ENCODE peak calls at places on chromosomes 16 and 17, in eight cellular contexts. E, O, X, P, G, R, B and I are unnamed samples.

GRCh38 chr16:68079616-68080344 is 5.4 kb upstream of the NFATC3 start:
- DNase-seq in E (peak; percentile 51), O (peak; percentile 69), X (peak; percentile 92), P (no peak), G (peak; percentile 68), R (no peak), B (no peak), I (peak; percentile 34)

GRCh38 chr17:30788918-30789317 is 35.6 kb downstream of the CRLF3 start:
- DNase-seq in E (no peak), O (no peak), X (no peak), P (no peak), G (no peak), R (no peak), B (no peak), I (no peak)

GRCh38 chr16:19294156-19294649 is 8.7 kb downstream of the CLEC19A start:
- DNase-seq in E (no peak), O (peak; percentile 81), X (no peak), P (no peak), G (peak; percentile 13), R (no peak), B (peak; percentile 37), I (no peak)

GRCh38 chr17:61454932-61455753 is 2.9 kb downstream of the TBX4 start:
- DNase-seq in E (no peak), O (no peak), X (no peak), P (no peak), G (no peak), R (no peak), B (no peak), I (no peak)

GRCh38 chr17:8839410-8839935 is 28.0 kb downstream of the PIK3R6 start:
- DNase-seq in E (no peak), O (no peak), X (no peak), P (no peak), G (no peak), R (no peak), B (no peak), I (no peak)

GRCh38 chr16:53112015-53112414 is 57.2 kb downstream of the CHD9 start:
- DNase-seq in E (no peak), O (no peak), X (no peak), P (no peak), G (no peak), R (no peak), B (no peak), I (no peak)

GRCh38 chr16:17657037-17657436 is 186.3 kb upstream of the XYLT1 start:
- DNase-seq in E (no peak), O (no peak), X (no peak), P (no peak), G (no peak), R (no peak), B (no peak), I (no peak)

GRCh38 chr17:64418506-64419339 is 28.1 kb upstream of the PECAM1 start:
- DNase-seq in E (no peak), O (no peak), X (no peak), P (peak; percentile 44), G (peak; percentile 88), R (peak; percentile 71), B (peak; percentile 60), I (peak; percentile 63)

GRCh38 chr17:50511058-50511457 is 2.8 kb downstream of the MYCBPAP start:
- DNase-seq in E (no peak), O (no peak), X (no peak), P (no peak), G (peak; percentile 46), R (no peak), B (no peak), I (peak; percentile 49)

GRCh38 chr17:2023692-2024571 is 1.2 kb downstream of the RTN4RL1 start:
- DNase-seq in E (no peak), O (peak; percentile 72), X (no peak), P (no peak), G (peak; percentile 51), R (no peak), B (no peak), I (peak; percentile 62)

GRCh38 chr16:53737563-53737962 is 33.6 kb downstream of the FTO start:
- DNase-seq in E (no peak), O (no peak), X (no peak), P (no peak), G (no peak), R (no peak), B (no peak), I (no peak)

GRCh38 chr16:88560722-88561484 is 9.3 kb upstream of the ZC3H18 start:
- DNase-seq in E (no peak), O (no peak), X (no peak), P (no peak), G (peak; percentile 20), R (no peak), B (no peak), I (peak; percentile 57)

GRCh38 chr17:34637041-34637547 is 57.7 kb downstream of the TMEM132E start:
- DNase-seq in E (no peak), O (no peak), X (no peak), P (no peak), G (no peak), R (no peak), B (no peak), I (no peak)

GRCh38 chr16:4511441-4512082 is 27.0 kb downstream of the CDIP1 start:
- DNase-seq in E (no peak), O (no peak), X (peak; percentile 55), P (no peak), G (peak; percentile 31), R (peak; percentile 19), B (peak; percentile 56), I (no peak)

GRCh38 chr17:2635241-2635640 is 41.8 kb downstream of the PAFAH1B1 start:
- DNase-seq in E (no peak), O (no peak), X (no peak), P (no peak), G (no peak), R (no peak), B (no peak), I (no peak)

GRCh38 chr17:16363749-16364536 is 10.7 kb upstream of the CENPV start:
- DNase-seq in E (peak; percentile 62), O (peak; percentile 81), X (peak; percentile 85), P (peak; percentile 59), G (peak; percentile 75), R (peak; percentile 58), B (peak; percentile 77), I (peak; percentile 62)

GRCh38 chr17:82309656-82310570 is 7.5 kb downstream of the CD7 start:
- DNase-seq in E (no peak), O (no peak), X (no peak), P (no peak), G (no peak), R (no peak), B (no peak), I (no peak)

GRCh38 chr16:5296163-5296562 is 198.6 kb upstream of the EEF2KMT start:
- DNase-seq in E (no peak), O (no peak), X (no peak), P (no peak), G (no peak), R (no peak), B (no peak), I (no peak)

GRCh38 chr17:1731194-1731506 is 6.6 kb downstream of the WDR81 start:
- DNase-seq in E (no peak), O (no peak), X (no peak), P (no peak), G (no peak), R (no peak), B (no peak), I (no peak)

GRCh38 chr17:34171245-34171818 is 83.8 kb upstream of the CCL2 start:
- DNase-seq in E (peak; percentile 10), O (peak; percentile 75), X (peak; percentile 61), P (peak; percentile 4), G (peak; percentile 68), R (peak; percentile 70), B (no peak), I (peak; percentile 52)

GRCh38 chr17:42272162-42272561 is 4.0 kb downstream of the STAT5B start:
- DNase-seq in E (no peak), O (no peak), X (no peak), P (no peak), G (no peak), R (no peak), B (no peak), I (no peak)